ENCODE peak calls at places on chromosomes 12 and 14, in eight cellular contexts. U, J, S, X, W, O, M and H are unnamed samples.

GRCh38 chr12:38811814-38812356 is 93.5 kb downstream of the CPNE8 start:
- DNase-seq in U (no peak), J (no peak), S (no peak), X (no peak), W (no peak), O (no peak), M (no peak), H (no peak)

GRCh38 chr12:46555379-46555778 is 182.8 kb upstream of the SLC38A2 start:
- DNase-seq in U (peak; percentile 83), J (no peak), S (no peak), X (peak; percentile 93), W (no peak), O (no peak), M (peak; percentile 94), H (no peak)

GRCh38 chr12:45435945-45436710 is 220.2 kb downstream of the ANO6 start:
- DNase-seq in U (peak; percentile 5), J (no peak), S (no peak), X (no peak), W (peak; percentile 49), O (no peak), M (no peak), H (no peak)

GRCh38 chr12:53056901-53057300 is 7.0 kb downstream of the TNS2 start:
- DNase-seq in U (no peak), J (peak; percentile 6), S (no peak), X (no peak), W (no peak), O (no peak), M (no peak), H (no peak)

GRCh38 chr12:106054016-106054415 is 84.7 kb downstream of the NUAK1 start:
- DNase-seq in U (peak; percentile 50), J (no peak), S (no peak), X (no peak), W (no peak), O (no peak), M (no peak), H (no peak)

GRCh38 chr12:8662592-8662991 is at the start of gene MFAP5:
- DNase-seq in U (peak; percentile 94), J (no peak), S (no peak), X (no peak), W (peak; percentile 31), O (no peak), M (peak; percentile 25), H (no peak)

GRCh38 chr14:27411021-27411420 is 813.2 kb upstream of the NOVA1 start:
- DNase-seq in U (no peak), J (no peak), S (no peak), X (no peak), W (no peak), O (no peak), M (no peak), H (no peak)

GRCh38 chr12:68587448-68587873 is 23.2 kb upstream of the RAP1B start:
- DNase-seq in U (no peak), J (no peak), S (no peak), X (no peak), W (no peak), O (no peak), M (no peak), H (no peak)

GRCh38 chr12:92186038-92186470 is 40.4 kb upstream of the BTG1 start:
- DNase-seq in U (no peak), J (no peak), S (no peak), X (no peak), W (no peak), O (no peak), M (no peak), H (no peak)

GRCh38 chr12:69874606-69875005 is 49.6 kb downstream of the MYRFL start:
- DNase-seq in U (no peak), J (no peak), S (no peak), X (no peak), W (no peak), O (no peak), M (no peak), H (no peak)

DNA sequence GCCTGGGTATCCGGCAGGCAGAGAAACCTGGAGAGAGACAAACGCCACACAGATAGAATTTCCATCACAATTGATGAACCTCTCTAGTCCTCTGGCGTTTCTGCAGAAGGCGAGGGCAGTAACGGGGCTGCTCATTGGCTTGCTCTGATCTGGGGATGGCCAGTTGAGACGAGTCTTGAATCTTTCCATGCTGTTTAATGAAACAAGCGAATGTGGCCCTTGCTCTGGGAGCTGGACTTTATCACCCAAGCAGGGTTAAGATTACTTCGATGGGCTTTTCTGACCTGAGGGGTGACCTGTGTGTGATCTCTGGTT is 42.4 kb upstream of the CLMN start:
- DNase-seq in U (no peak), J (no peak), S (no peak), X (no peak), W (peak; percentile 41), O (peak; percentile 75), M (no peak), H (no peak)
- H3K4me1 ChIP-seq in U (no peaks in the 10 kb centered on the region), J (no peaks in the 10 kb centered on the region), S (peaks cover 8% of the 10 kb centered on the region), X (no peaks in the 10 kb centered on the region), W (peaks cover 21% of the 10 kb centered on the region), O (peaks cover 3% of the 10 kb centered on the region), M (no peaks in the 10 kb centered on the region), H (no peaks in the 10 kb centered on the region)

GRCh38 chr12:90102957-90103652 is 394.5 kb upstream of the ATP2B1 start:
- DNase-seq in U (peak; percentile 67), J (peak; percentile 13), S (peak; percentile 45), X (peak; percentile 67), W (peak; percentile 49), O (no peak), M (peak; percentile 53), H (no peak)
- H3K27me3 ChIP-seq in U (no peaks in the 10 kb centered on the region), J (no peaks in the 10 kb centered on the region), S (no peaks in the 10 kb centered on the region), X (no peaks in the 10 kb centered on the region), W (no peaks in the 10 kb centered on the region), O (peaks cover 9% of the 10 kb centered on the region), M (no peaks in the 10 kb centered on the region), H (no peaks in the 10 kb centered on the region)

GRCh38 chr12:66331814-66332213 is 29.5 kb downstream of the HELB start:
- DNase-seq in U (no peak), J (no peak), S (no peak), X (no peak), W (no peak), O (no peak), M (no peak), H (no peak)

GRCh38 chr12:66329941-66330340 is 27.6 kb downstream of the HELB start:
- DNase-seq in U (peak; percentile 22), J (no peak), S (no peak), X (no peak), W (no peak), O (no peak), M (peak; percentile 28), H (no peak)

GRCh38 chr12:66331016-66331415 is 28.7 kb downstream of the HELB start:
- DNase-seq in U (no peak), J (no peak), S (no peak), X (no peak), W (no peak), O (no peak), M (no peak), H (no peak)

DNA sequence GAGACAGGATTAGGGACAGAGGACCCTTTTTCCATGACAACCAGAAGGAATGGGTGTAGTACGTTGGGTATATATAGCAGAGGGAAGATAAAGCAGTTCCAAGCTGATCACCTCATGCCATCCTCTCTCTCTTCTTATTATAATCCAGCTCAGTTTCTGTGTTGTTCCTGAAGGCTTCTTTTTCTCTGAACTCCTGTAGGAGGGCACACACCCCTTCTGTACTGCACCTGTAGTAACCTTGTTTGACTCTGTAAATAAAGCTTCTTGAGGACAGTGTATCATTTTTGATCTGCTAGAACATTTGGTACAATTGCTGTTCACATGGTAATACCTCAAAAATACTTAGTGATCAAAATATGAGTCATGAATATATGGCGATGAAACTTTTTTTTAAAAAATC is 33.5 kb downstream of the HELB start:
- DNase-seq in U (no peak), J (no peak), S (no peak), X (no peak), W (no peak), O (no peak), M (no peak), H (no peak)
- H3K9me3 ChIP-seq in U (no peaks in the 10 kb centered on the region), J (no peaks in the 10 kb centered on the region), S (no peaks in the 10 kb centered on the region), X (no peaks in the 10 kb centered on the region), W (no peaks in the 10 kb centered on the region), O (peaks cover 10% of the 10 kb centered on the region), M (peaks cover 2% of the 10 kb centered on the region), H (no peaks in the 10 kb centered on the region)

DNA sequence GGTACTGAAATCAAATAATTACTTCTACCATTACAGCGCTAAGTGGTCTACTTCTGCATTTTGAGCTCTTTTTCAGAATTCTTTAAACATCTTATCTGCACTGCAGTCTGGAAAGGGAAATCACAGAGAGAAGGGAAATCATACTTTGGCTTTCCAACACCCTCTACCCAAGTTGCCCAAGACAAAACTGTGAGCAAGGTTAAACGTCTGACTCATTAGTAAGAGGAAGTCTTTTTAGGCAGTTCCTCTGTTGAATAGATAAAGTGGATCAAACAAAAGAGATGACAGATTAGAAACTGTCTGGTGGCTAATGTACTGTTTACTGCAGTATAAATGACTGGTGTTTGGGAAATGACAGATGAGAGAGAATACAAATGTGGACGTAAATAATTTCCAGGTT is 858.1 kb downstream of the NRXN3 start:
- DNase-seq in U (no peak), J (no peak), S (no peak), X (no peak), W (no peak), O (no peak), M (no peak), H (no peak)
- H3K4me1 ChIP-seq in U (no peaks in the 10 kb centered on the region), J (no peaks in the 10 kb centered on the region), S (no peaks in the 10 kb centered on the region), X (no peaks in the 10 kb centered on the region), W (peaks cover 5% of the 10 kb centered on the region), O (no peaks in the 10 kb centered on the region), M (no peaks in the 10 kb centered on the region), H (no peaks in the 10 kb centered on the region)